ENCODE peak calls at places on chromosomes 16 and 17, in seven cellular contexts. One of them, this sample, is unnamed. For H3K36me3, the result is how much of the 10 kb centered on the place peaks cover.

GRCh38 chr16:15847621-15848175 is 9.1 kb downstream of the MYH11 start:
- DNase-seq in adrenal gland: no peak
- DNase-seq in GM23338: no peak
- DNase-seq in PC-3: no peak
- DNase-seq in thoracic aorta: no peak
- DNase-seq in uterus: no peak
- DNase-seq in suprapubic skin: no peak
- DNase-seq in this sample: peak

GRCh38 chr16:21283521-21284289 is 5.6 kb upstream of the CRYM start:
- DNase-seq in adrenal gland: no peak
- DNase-seq in GM23338: peak
- DNase-seq in PC-3: no peak
- DNase-seq in thoracic aorta: no peak
- DNase-seq in uterus: peak
- DNase-seq in suprapubic skin: no peak
- DNase-seq in this sample: peak

GRCh38 chr16:72952404-72953301 is 95.3 kb downstream of the ZFHX3 start:
- DNase-seq in adrenal gland: no peak
- DNase-seq in GM23338: no peak
- DNase-seq in PC-3: peak
- DNase-seq in thoracic aorta: no peak
- DNase-seq in uterus: no peak
- DNase-seq in suprapubic skin: no peak
- DNase-seq in this sample: peak

GRCh38 chr17:19412984-19413383 is 2.0 kb downstream of the RNF112 start:
- DNase-seq in adrenal gland: no peak
- DNase-seq in GM23338: no peak
- DNase-seq in PC-3: no peak
- DNase-seq in thoracic aorta: no peak
- DNase-seq in uterus: no peak
- DNase-seq in suprapubic skin: no peak
- DNase-seq in this sample: no peak

GRCh38 chr17:49016775-49017463 is 19.7 kb downstream of the IGF2BP1 start:
- DNase-seq in adrenal gland: peak
- DNase-seq in GM23338: no peak
- DNase-seq in PC-3: peak
- DNase-seq in thoracic aorta: no peak
- DNase-seq in uterus: peak
- DNase-seq in suprapubic skin: peak
- DNase-seq in this sample: peak

GRCh38 chr17:14211246-14211645 is 25.4 kb downstream of the CDRT15 start:
- DNase-seq in adrenal gland: no peak
- DNase-seq in GM23338: no peak
- DNase-seq in PC-3: no peak
- DNase-seq in thoracic aorta: no peak
- DNase-seq in uterus: no peak
- DNase-seq in suprapubic skin: no peak
- DNase-seq in this sample: no peak

GRCh38 chr16:83933885-83934683 is 19.0 kb upstream of the OSGIN1 start:
- DNase-seq in adrenal gland: no peak
- DNase-seq in GM23338: no peak
- DNase-seq in PC-3: no peak
- DNase-seq in thoracic aorta: no peak
- DNase-seq in uterus: no peak
- DNase-seq in suprapubic skin: no peak
- DNase-seq in this sample: no peak

GRCh38 chr17:80441133-80441578 is 26.2 kb downstream of the ENDOV start:
- DNase-seq in adrenal gland: peak
- DNase-seq in GM23338: peak
- DNase-seq in PC-3: peak
- DNase-seq in thoracic aorta: no peak
- DNase-seq in uterus: no peak
- DNase-seq in suprapubic skin: no peak
- DNase-seq in this sample: no peak

GRCh38 chr16:76670125-76670857 is 393.1 kb downstream of the CNTNAP4 start:
- DNase-seq in adrenal gland: no peak
- DNase-seq in GM23338: no peak
- DNase-seq in PC-3: peak
- DNase-seq in thoracic aorta: no peak
- DNase-seq in uterus: no peak
- DNase-seq in suprapubic skin: no peak
- DNase-seq in this sample: no peak

GRCh38 chr16:25109643-25110042 is 1.9 kb upstream of the LCMT1 start:
- DNase-seq in adrenal gland: peak
- DNase-seq in GM23338: no peak
- DNase-seq in PC-3: peak
- DNase-seq in thoracic aorta: no peak
- DNase-seq in uterus: no peak
- DNase-seq in suprapubic skin: no peak
- DNase-seq in this sample: peak

GRCh38 chr17:31513731-31514427 is 122.4 kb downstream of the RAB11FIP4 start:
- DNase-seq in adrenal gland: no peak
- DNase-seq in GM23338: no peak
- DNase-seq in PC-3: no peak
- DNase-seq in thoracic aorta: no peak
- DNase-seq in uterus: no peak
- DNase-seq in suprapubic skin: no peak
- DNase-seq in this sample: no peak

GRCh38 chr16:67249178-67249759 is 490 bp downstream of the SLC9A5 start:
- DNase-seq in adrenal gland: peak
- DNase-seq in GM23338: peak
- DNase-seq in PC-3: no peak
- DNase-seq in thoracic aorta: no peak
- DNase-seq in uterus: no peak
- DNase-seq in suprapubic skin: no peak
- DNase-seq in this sample: no peak

GRCh38 chr17:49703557-49704277 is 4.0 kb downstream of the SLC35B1 start:
- DNase-seq in adrenal gland: no peak
- DNase-seq in GM23338: peak
- DNase-seq in PC-3: peak
- DNase-seq in thoracic aorta: no peak
- DNase-seq in uterus: no peak
- DNase-seq in suprapubic skin: no peak
- DNase-seq in this sample: no peak

GRCh38 chr17:38509008-38509771 is 80.9 kb downstream of the ARHGAP23 start:
- DNase-seq in adrenal gland: peak
- DNase-seq in GM23338: peak
- DNase-seq in PC-3: peak
- DNase-seq in thoracic aorta: no peak
- DNase-seq in uterus: peak
- DNase-seq in suprapubic skin: peak
- DNase-seq in this sample: peak

GRCh38 chr16:57998992-57999365 is 1.5 kb downstream of the ZNF319 start:
- DNase-seq in adrenal gland: no peak
- DNase-seq in GM23338: no peak
- DNase-seq in PC-3: no peak
- DNase-seq in thoracic aorta: no peak
- DNase-seq in uterus: no peak
- DNase-seq in suprapubic skin: no peak
- DNase-seq in this sample: no peak

GRCh38 chr16:78505544-78506371 is 406.3 kb downstream of the WWOX start:
- DNase-seq in adrenal gland: peak
- DNase-seq in GM23338: peak
- DNase-seq in PC-3: no peak
- DNase-seq in thoracic aorta: peak
- DNase-seq in uterus: peak
- DNase-seq in suprapubic skin: peak
- DNase-seq in this sample: peak

GRCh38 chr16:55917373-55917919 is 42.3 kb upstream of the CES5A start:
- DNase-seq in adrenal gland: no peak
- DNase-seq in GM23338: no peak
- DNase-seq in PC-3: no peak
- DNase-seq in thoracic aorta: no peak
- DNase-seq in uterus: no peak
- DNase-seq in suprapubic skin: no peak
- DNase-seq in this sample: no peak

GRCh38 chr17:73697872-73698271 is 53.6 kb upstream of the SDK2 start:
- DNase-seq in adrenal gland: no peak
- DNase-seq in GM23338: peak
- DNase-seq in PC-3: no peak
- DNase-seq in thoracic aorta: no peak
- DNase-seq in uterus: no peak
- DNase-seq in suprapubic skin: no peak
- DNase-seq in this sample: no peak

GRCh38 chr17:76733618-76733957 is 3.5 kb downstream of the SRSF2 start:
- DNase-seq in adrenal gland: no peak
- DNase-seq in GM23338: no peak
- DNase-seq in PC-3: no peak
- DNase-seq in thoracic aorta: no peak
- DNase-seq in uterus: no peak
- DNase-seq in suprapubic skin: no peak
- DNase-seq in this sample: no peak

GRCh38 chr17:76735006-76735405 is 2.1 kb downstream of the SRSF2 start:
- DNase-seq in adrenal gland: no peak
- DNase-seq in GM23338: no peak
- DNase-seq in PC-3: peak
- DNase-seq in thoracic aorta: no peak
- DNase-seq in uterus: no peak
- DNase-seq in suprapubic skin: no peak
- DNase-seq in this sample: no peak

GRCh38 chr17:76735586-76736348 is 1.4 kb downstream of the SRSF2 start:
- DNase-seq in adrenal gland: no peak
- DNase-seq in GM23338: no peak
- DNase-seq in PC-3: no peak
- DNase-seq in thoracic aorta: no peak
- DNase-seq in uterus: no peak
- DNase-seq in suprapubic skin: no peak
- DNase-seq in this sample: no peak

GRCh38 chr17:76732734-76733617 is 4.2 kb downstream of the SRSF2 start:
- DNase-seq in adrenal gland: no peak
- DNase-seq in GM23338: no peak
- DNase-seq in PC-3: no peak
- DNase-seq in thoracic aorta: no peak
- DNase-seq in uterus: no peak
- DNase-seq in suprapubic skin: no peak
- DNase-seq in this sample: peak

DNA sequence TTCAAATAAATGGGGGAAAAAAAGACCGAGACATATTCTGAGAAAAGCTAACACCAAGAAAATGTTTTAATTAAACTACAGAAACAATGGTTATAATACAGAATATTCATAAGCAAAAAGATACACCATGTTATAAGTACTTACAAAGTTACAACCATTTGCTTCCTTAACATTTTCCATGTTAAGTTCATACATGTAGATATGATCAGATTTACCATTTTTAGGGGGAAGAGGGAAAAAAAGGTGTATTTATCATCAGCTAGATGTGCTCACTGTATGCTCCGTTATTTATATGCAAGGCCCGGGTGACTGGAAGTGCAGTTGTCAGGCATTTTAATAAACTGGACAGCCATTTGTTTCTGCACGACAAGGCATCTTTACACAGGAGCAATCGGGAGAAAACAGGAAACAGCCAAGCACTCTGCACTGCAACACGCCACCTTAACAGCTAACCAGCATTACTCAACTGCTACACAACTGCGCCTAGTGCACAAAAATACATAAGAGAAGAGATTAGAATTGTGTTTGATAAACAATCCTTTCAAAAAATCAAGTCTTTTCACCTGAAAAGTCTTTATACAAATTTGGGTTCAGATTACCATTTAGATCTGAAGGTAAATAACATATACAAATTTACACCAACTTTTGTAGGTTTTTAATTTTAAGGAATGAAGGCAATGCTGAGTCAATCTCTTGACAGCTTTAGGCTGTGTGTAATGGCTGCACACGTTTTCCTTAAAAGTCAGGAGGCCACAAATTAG is 2.9 kb downstream of the SRSF2 start:
- DNase-seq in adrenal gland: no peak
- DNase-seq in GM23338: no peak
- DNase-seq in PC-3: no peak
- DNase-seq in thoracic aorta: no peak
- DNase-seq in uterus: no peak
- DNase-seq in suprapubic skin: no peak
- DNase-seq in this sample: no peak
- H3K4me3 ChIP-seq in adrenal gland: peak
- H3K4me3 ChIP-seq in GM23338: peak
- H3K4me3 ChIP-seq in PC-3: peak
- H3K4me3 ChIP-seq in thoracic aorta: peak
- H3K4me3 ChIP-seq in uterus: no peak
- H3K4me3 ChIP-seq in suprapubic skin: peak
- H3K4me3 ChIP-seq in this sample: peak

DNA sequence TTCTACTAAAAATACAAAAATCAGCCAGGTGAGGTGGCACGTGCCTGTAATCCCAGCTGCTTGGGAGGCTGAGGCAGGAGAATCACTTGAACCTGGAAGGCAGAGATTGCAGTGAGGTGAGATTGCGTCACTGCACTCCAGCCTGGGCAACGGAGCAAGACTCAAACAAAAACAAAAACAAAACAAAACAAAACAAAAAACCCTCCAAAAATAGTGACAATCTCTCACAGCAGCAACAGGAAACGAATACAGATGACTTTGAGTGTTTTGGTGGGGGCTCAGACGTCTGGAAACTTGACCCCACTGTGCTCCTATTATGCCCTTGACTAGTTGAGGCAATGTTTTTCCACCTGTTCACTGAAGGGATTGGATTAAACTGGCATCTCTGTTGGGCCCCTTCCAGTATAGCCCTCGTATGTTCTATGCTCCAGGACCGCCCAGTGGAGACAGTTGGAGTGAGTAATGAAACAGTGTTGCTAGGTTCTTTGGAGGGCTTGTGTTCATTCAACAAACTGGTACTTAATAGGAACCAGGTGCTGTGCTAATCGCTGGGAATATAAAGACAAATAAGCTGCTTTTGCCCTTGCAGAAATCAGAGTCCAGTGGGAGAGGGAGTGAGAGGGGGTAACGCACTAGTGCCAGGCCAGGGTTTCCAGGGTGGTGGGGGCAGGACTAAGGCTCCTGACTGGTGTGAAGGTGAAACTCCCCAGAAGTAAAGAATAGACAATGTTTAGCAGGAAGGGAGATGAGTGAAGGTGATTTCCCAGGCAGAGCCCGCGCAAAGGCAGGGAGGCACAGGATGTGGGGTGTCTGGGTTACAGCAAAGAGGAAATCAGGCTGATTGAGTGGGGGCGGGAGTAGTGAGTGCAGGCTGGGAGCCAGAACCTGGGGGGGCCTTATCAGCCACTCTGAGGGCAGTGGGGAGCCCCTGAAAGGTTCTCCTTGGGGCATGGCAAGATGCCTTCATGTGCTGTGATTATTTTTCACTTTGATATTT is 167.2 kb downstream of the UTP18 start:
- DNase-seq in adrenal gland: no peak
- DNase-seq in GM23338: no peak
- DNase-seq in PC-3: no peak
- DNase-seq in thoracic aorta: no peak
- DNase-seq in uterus: no peak
- DNase-seq in suprapubic skin: no peak
- DNase-seq in this sample: no peak
- H3K27ac ChIP-seq in adrenal gland: no peak
- H3K27ac ChIP-seq in GM23338: no peak
- H3K27ac ChIP-seq in PC-3: no peak
- H3K27ac ChIP-seq in thoracic aorta: no peak
- H3K27ac ChIP-seq in uterus: no peak
- H3K27ac ChIP-seq in suprapubic skin: no peak
- H3K27ac ChIP-seq in this sample: no peak

GRCh38 chr17:77489898-77490265 is 349.1 kb downstream of the SEC14L1 start:
- DNase-seq in adrenal gland: peak
- DNase-seq in GM23338: no peak
- DNase-seq in PC-3: no peak
- DNase-seq in thoracic aorta: peak
- DNase-seq in uterus: peak
- DNase-seq in suprapubic skin: peak
- DNase-seq in this sample: peak
- H3K36me3 ChIP-seq in adrenal gland: half or more
- H3K36me3 ChIP-seq in GM23338: under half
- H3K36me3 ChIP-seq in PC-3: half or more
- H3K36me3 ChIP-seq in thoracic aorta: under half
- H3K36me3 ChIP-seq in uterus: under half
- H3K36me3 ChIP-seq in suprapubic skin: half or more
- H3K36me3 ChIP-seq in this sample: half or more

GRCh38 chr17:7589204-7589868 is 558 bp downstream of the SOX15 start:
- DNase-seq in adrenal gland: peak
- DNase-seq in GM23338: peak
- DNase-seq in PC-3: peak
- DNase-seq in thoracic aorta: no peak
- DNase-seq in uterus: peak
- DNase-seq in suprapubic skin: peak
- DNase-seq in this sample: peak
- H3K4me3 ChIP-seq in adrenal gland: peak
- H3K4me3 ChIP-seq in GM23338: peak
- H3K4me3 ChIP-seq in PC-3: no peak
- H3K4me3 ChIP-seq in thoracic aorta: peak
- H3K4me3 ChIP-seq in uterus: peak
- H3K4me3 ChIP-seq in suprapubic skin: peak
- H3K4me3 ChIP-seq in this sample: peak

This sample was measured in tibial artery.